ENCODE peak calls at places on chromosome 3, in four cellular contexts. I is left ventricle myocardium inferior, Z is psoas muscle, M is A549. K is an unnamed sample.

GRCh38 chr3:47323431-47324277 is 40.9 kb downstream of the KLHL18 start:
- DNase-seq in I (no peak), Z (no peak), M (no peak), K (no peak)

GRCh38 chr3:196641278-196642058 is 2.0 kb downstream of the NRROS start:
- DNase-seq in I (no peak), Z (no peak), M (no peak), K (no peak)

GRCh38 chr3:4754180-4755086 is 224.8 kb upstream of the BHLHE40 start:
- DNase-seq in I (no peak), Z (no peak), M (no peak), K (no peak)

GRCh38 chr3:152283492-152284381 is 15.0 kb downstream of the MBNL1 start:
- DNase-seq in I (no peak), Z (no peak), M (no peak), K (no peak)

GRCh38 chr3:112605285-112605684 is 35.7 kb downstream of the CCDC80 start:
- DNase-seq in I (no peak), Z (no peak), M (no peak), K (no peak)

GRCh38 chr3:159664011-159664410 is 324.6 kb upstream of the IL12A start:
- DNase-seq in I (no peak), Z (no peak), M (no peak), K (no peak)

GRCh38 chr3:160448845-160449659 is 534 bp downstream of the TRIM59 start:
- DNase-seq in I (no peak), Z (no peak), M (no peak), K (no peak)

GRCh38 chr3:130259170-130259874 is 86.2 kb upstream of the COL6A5 start:
- DNase-seq in I (no peak), Z (no peak), M (no peak), K (no peak)

GRCh38 chr3:194494951-194495374 is 8.2 kb upstream of the ATP13A3 start:
- DNase-seq in I (no peak), Z (no peak), M (no peak), K (peak; percentile 54)

GRCh38 chr3:37595784-37596180 is 265.9 kb upstream of the CTDSPL start:
- DNase-seq in I (no peak), Z (no peak), M (no peak), K (no peak)

GRCh38 chr3:161212892-161213291 is 8.2 kb upstream of the NMD3 start:
- DNase-seq in I (no peak), Z (no peak), M (no peak), K (no peak)

GRCh38 chr3:72696815-72697214 is 151.4 kb downstream of the SHQ1 start:
- DNase-seq in I (no peak), Z (no peak), M (no peak), K (no peak)

GRCh38 chr3:127775398-127776109 is 46.8 kb downstream of the MGLL start:
- DNase-seq in I (peak; percentile 53), Z (peak; percentile 77), M (no peak), K (peak; percentile 73)

GRCh38 chr3:33886015-33886414 is 87.6 kb downstream of the PDCD6IP start:
- DNase-seq in I (no peak), Z (no peak), M (no peak), K (no peak)

GRCh38 chr3:4898454-4899313 is 80.6 kb upstream of the BHLHE40 start:
- DNase-seq in I (no peak), Z (no peak), M (no peak), K (no peak)

GRCh38 chr3:31758342-31758741 is 222.7 kb downstream of the OSBPL10 start:
- DNase-seq in I (no peak), Z (no peak), M (no peak), K (no peak)

GRCh38 chr3:197750396-197750831 is 731 bp downstream of the FYTTD1 start:
- DNase-seq in I (peak; percentile 70), Z (peak; percentile 83), M (peak; percentile 66), K (peak; percentile 68)

GRCh38 chr3:184359610-184360009 is 1.8 kb downstream of the CLCN2 start:
- DNase-seq in I (no peak), Z (no peak), M (no peak), K (no peak)

GRCh38 chr3:115042351-115042750 is 104.7 kb downstream of the ZBTB20 start:
- DNase-seq in I (no peak), Z (no peak), M (no peak), K (no peak)

GRCh38 chr3:31984321-31984720 is 2.8 kb downstream of the ZNF860 start:
- DNase-seq in I (no peak), Z (no peak), M (no peak), K (no peak)

GRCh38 chr3:8841472-8841871 is 72.1 kb upstream of the OXTR start:
- DNase-seq in I (no peak), Z (no peak), M (no peak), K (no peak)

GRCh38 chr3:183369626-183370025 is 58.8 kb downstream of the MCF2L2 start:
- DNase-seq in I (no peak), Z (no peak), M (no peak), K (no peak)

GRCh38 chr3:42175841-42176240 is 84.7 kb downstream of the TRAK1 start:
- DNase-seq in I (no peak), Z (no peak), M (no peak), K (no peak)

GRCh38 chr3:65030847-65031463 is 343.2 kb upstream of the ADAMTS9 start:
- DNase-seq in I (no peak), Z (no peak), M (peak; percentile 4), K (no peak)

GRCh38 chr3:183266454-183266853 is 13.4 kb downstream of the B3GNT5 start:
- DNase-seq in I (no peak), Z (no peak), M (no peak), K (no peak)

GRCh38 chr3:120350431-120350941 is 1.3 kb upstream of the LRRC58 start:
- DNase-seq in I (no peak), Z (no peak), M (peak; percentile 33), K (peak; percentile 62)

GRCh38 chr3:50333744-50334328 is 5.8 kb upstream of the TUSC2 start:
- DNase-seq in I (peak; percentile 64), Z (peak; percentile 71), M (no peak), K (peak; percentile 93)

GRCh38 chr3:175105066-175105465 is 245.9 kb downstream of the NAALADL2 start:
- DNase-seq in I (no peak), Z (no peak), M (no peak), K (no peak)

GRCh38 chr3:28677581-28677980 is 329.0 kb upstream of the AZI2 start:
- DNase-seq in I (no peak), Z (peak; percentile 48), M (no peak), K (peak; percentile 59)

GRCh38 chr3:106728315-106728821 is 648.9 kb upstream of the CCDC54 start:
- DNase-seq in I (no peak), Z (no peak), M (peak; percentile 9), K (no peak)

GRCh38 chr3:62188547-62189375 is 184.6 kb downstream of the FEZF2 start:
- DNase-seq in I (peak; percentile 77), Z (peak; percentile 88), M (peak; percentile 58), K (peak; percentile 87)

GRCh38 chr3:171365489-171365888 is 94.7 kb downstream of the TNIK start:
- DNase-seq in I (no peak), Z (no peak), M (no peak), K (no peak)

DNA sequence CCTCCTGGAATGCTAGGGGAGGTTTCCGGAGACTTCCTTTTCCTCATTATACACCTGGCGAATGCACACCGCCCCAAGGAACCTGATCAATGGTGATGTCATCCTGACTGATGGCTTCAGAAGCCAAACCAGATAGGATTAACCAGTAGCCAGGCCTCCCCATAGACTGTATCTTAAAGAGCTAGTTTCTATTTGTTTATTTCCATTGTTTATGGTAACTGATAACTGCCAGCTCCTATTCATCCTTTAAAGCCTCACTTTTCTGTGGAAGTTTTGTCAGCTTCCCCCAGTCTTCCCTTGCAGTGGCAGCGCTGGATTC is at the start of gene MKRN2OS:
- DNase-seq in I (no peak), Z (no peak), M (no peak), K (no peak)
- H3K4me3 ChIP-seq in I (no peak within 1 kb of the TSS), Z (no peak within 1 kb of the TSS), M (no peak within 1 kb of the TSS), K (no peak within 1 kb of the TSS)

GRCh38 chr3:136862611-136862951 is 573 bp downstream of the NCK1 start:
- DNase-seq in I (peak; percentile 48), Z (peak; percentile 74), M (peak; percentile 39), K (peak; percentile 70)
- TF ChIP-seq CTCF in I (no peak), Z (no peak), M (no peak), K (no peak)

GRCh38 chr3:24034464-24034863 is 89.4 kb downstream of the NR1D2 start:
- DNase-seq in I (no peak), Z (no peak), M (no peak), K (no peak)

GRCh38 chr3:24037971-24038370 is 92.9 kb downstream of the NR1D2 start:
- DNase-seq in I (no peak), Z (no peak), M (no peak), K (no peak)

DNA sequence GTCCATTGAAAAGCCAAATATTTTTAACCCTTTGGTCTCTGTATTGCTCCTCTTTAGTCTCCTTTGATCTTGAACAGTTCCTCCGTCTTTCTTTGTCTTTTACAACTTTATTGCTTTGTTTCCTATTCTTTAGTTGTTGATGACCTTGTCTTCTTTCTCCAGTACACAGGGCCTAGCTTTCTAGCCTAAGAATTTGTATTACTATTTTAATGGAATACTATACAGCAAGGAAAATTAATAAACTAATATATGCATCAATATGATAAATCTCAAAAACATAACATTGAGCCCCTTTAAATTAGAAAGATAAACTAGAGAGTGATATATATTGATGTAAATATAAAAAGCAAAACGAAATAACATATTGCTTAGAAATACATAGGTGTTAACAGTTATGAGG is 88.7 kb downstream of the NR1D2 start:
- DNase-seq in I (no peak), Z (no peak), M (no peak), K (no peak)
- H3K4me3 ChIP-seq in I (no peak overlapping the region), Z (no peak overlapping the region), M (no peak overlapping the region), K (no peak overlapping the region)

DNA sequence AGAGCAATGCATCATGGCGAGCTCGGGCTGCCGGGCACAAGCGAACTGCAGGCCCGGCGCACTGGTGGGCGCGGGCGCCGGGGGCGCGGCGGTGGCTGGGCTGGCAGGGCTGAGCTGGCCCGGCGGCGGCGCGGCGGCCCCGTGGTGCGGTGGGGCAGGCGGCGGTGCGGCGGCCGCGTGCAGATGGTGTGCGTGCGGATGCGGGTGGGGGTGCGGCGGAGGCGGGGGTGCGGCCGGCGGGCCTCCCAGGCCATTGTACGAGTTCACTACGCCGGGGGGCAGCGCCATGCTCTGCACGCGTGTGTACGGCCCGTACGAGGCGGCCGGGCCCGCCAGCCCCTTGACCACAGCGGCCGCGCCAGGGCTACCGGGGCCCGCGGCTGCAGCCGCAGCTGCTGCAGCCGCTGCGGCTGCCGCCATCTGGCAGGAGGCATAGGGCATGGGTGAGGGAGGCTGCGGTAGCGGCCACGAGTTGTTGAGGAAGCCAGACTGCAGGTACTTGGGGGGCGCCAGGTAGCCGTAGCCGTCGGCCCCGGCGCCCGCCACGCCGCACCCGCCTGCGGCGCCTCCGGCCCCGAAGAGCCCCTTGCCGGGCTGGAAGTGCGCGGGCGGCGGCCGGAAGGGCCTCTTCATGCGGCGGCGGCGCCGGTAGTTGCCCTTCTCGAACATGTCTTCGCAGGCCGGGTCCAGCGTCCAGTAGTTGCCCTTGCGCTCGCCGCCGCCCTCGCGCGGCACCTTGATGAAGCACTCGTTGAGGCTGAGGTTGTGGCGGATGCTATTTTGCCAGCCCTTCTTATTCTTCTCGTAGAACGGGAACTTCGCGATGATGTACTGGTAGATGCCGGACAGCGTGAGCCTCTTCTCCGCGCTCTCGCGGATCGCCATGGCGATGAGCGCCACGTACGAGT is 1.0 kb downstream of the FOXL2 start:
- DNase-seq in I (no peak), Z (peak; percentile 72), M (peak; percentile 35), K (no peak)
- TF ChIP-seq CTCF in I (peak; percentile 9), Z (peak; percentile 39), M (peak; percentile 39), K (no peak)

K was measured in right atrium auricular region.